ENCODE peak calls at places on chromosomes 11 and 22, in six cellular contexts. A is IMR-90, I is neuronal stem cell, Q is trophoblast cell, J is H9, K is H1. S is an unnamed sample.

GRCh38 chr11:46674463-46675287 is 25.7 kb downstream of the ARHGAP1 start:
- DNase-seq in J (peak; percentile 92), A (peak; percentile 18), K (peak; percentile 78), Q (peak; percentile 86), I (peak; percentile 8), S (no peak)

GRCh38 chr11:106447631-106448191 is 370.2 kb downstream of the AASDHPPT start:
- DNase-seq in K (no peak), I (no peak), J (no peak), Q (no peak), A (no peak), S (peak; percentile 23)

GRCh38 chr11:47843354-47844060 is 4.6 kb downstream of the NUP160 start:
- DNase-seq in K (no peak), Q (no peak), J (no peak), I (no peak), A (peak; percentile 7), S (no peak)

GRCh38 chr11:130278151-130278550 is 36.6 kb downstream of the ZBTB44 start:
- DNase-seq in I (no peak), Q (no peak), A (no peak), J (no peak), K (no peak), S (no peak)

GRCh38 chr11:66291706-66292542 is at the start of gene TMEM151A:
- DNase-seq in I (no peak), K (peak; percentile 63), J (no peak), A (no peak), Q (no peak), S (no peak)

GRCh38 chr11:128343134-128343514 is 244.2 kb downstream of the ETS1 start:
- DNase-seq in K (no peak), Q (no peak), J (no peak), I (no peak), A (no peak), S (no peak)

GRCh38 chr11:60753309-60753708 is 3.4 kb upstream of the MS4A15 start:
- DNase-seq in A (no peak), J (no peak), Q (no peak), I (no peak), K (no peak), S (no peak)

GRCh38 chr11:3221408-3222002 is 2.9 kb upstream of the MRGPRG start:
- DNase-seq in I (no peak), Q (no peak), A (no peak), J (peak; percentile 29), K (no peak), S (no peak)

GRCh38 chr11:75155570-75156422 is 4.9 kb downstream of the SLCO2B1 start:
- DNase-seq in A (no peak), I (no peak), J (no peak), K (no peak), Q (peak; percentile 73), S (peak; percentile 10)

GRCh38 chr11:126359431-126360048 is 4.1 kb downstream of the ST3GAL4 start:
- DNase-seq in K (no peak), Q (no peak), J (no peak), A (peak; percentile 37), I (no peak), S (no peak)

GRCh38 chr11:46895821-46896220 is 22.5 kb downstream of the LRP4 start:
- DNase-seq in Q (no peak), A (no peak), J (no peak), K (no peak), I (no peak), S (no peak)

GRCh38 chr11:2779981-2780849 is 80.4 kb upstream of the KCNQ1OT1 start:
- DNase-seq in Q (no peak), K (peak; percentile 42), I (no peak), A (no peak), J (peak; percentile 28), S (no peak)

GRCh38 chr11:120789391-120789790 is 234.5 kb upstream of the TBCEL start:
- DNase-seq in K (no peak), A (no peak), I (no peak), Q (no peak), J (no peak), S (no peak)

GRCh38 chr11:75349540-75350116 is 1.8 kb downstream of the ARRB1 start:
- DNase-seq in I (peak; percentile 52), A (no peak), J (peak; percentile 34), K (no peak), Q (no peak), S (peak; percentile 46)

GRCh38 chr22:36546092-36546804 is 17.3 kb upstream of the EIF3D start:
- DNase-seq in Q (peak; percentile 51), I (peak; percentile 63), A (peak; percentile 62), K (peak; percentile 65), J (peak; percentile 84), S (peak; percentile 75)

GRCh38 chr11:125393331-125393730 is 102.7 kb downstream of the FEZ1 start:
- DNase-seq in K (no peak), J (no peak), A (no peak), I (no peak), Q (no peak), S (no peak)

GRCh38 chr22:48761546-48761945 is 1066.1 kb downstream of the BRD1 start:
- DNase-seq in Q (no peak), A (no peak), K (no peak), J (peak; percentile 10), I (no peak), S (no peak)

GRCh38 chr22:32850591-32851517 is 49.3 kb downstream of the TIMP3 start:
- DNase-seq in K (no peak), Q (peak; percentile 78), A (no peak), J (no peak), I (no peak), S (peak; percentile 32)

GRCh38 chr11:93054881-93055280 is 85.4 kb downstream of the MTNR1B start:
- DNase-seq in K (no peak), I (no peak), A (peak; percentile 99), Q (peak; percentile 72), J (no peak), S (peak; percentile 93)

GRCh38 chr22:38080847-38081635 is 2.9 kb downstream of the SLC16A8 start:
- DNase-seq in J (peak; percentile 76), Q (peak; percentile 47), A (peak; percentile 14), K (peak; percentile 75), I (no peak), S (peak; percentile 39)

DNA sequence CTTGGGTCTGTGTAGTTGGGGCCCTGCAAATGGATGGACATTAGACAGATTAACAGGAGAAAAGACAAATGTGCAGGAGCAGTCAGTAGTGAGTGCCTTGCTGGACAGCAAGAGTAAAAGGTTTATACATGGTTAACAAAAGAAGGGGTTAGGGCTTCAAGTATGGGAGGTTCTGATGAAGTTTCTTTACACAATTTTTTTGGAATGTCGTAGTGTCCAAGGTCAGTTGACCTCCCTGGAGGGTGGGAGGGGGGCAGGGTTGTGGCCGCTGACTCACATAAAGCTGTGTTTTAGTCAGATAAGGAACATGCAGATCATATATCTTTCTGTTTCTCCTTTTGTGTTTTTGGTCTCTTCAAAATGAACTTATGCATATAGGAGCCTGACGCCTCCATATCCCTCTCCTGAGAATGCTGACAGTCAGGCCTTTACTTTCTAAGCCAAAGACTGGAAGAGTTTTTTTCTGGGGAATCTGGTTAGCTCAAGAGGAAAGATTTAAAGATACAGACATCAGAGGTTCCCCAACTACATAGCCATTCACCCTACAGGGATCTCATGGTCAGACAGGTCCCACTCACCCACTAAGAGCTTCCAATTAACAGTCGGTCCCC is 134.3 kb downstream of the NECTIN1 start:
- DNase-seq in A (peak; percentile 87), J (no peak), I (no peak), K (no peak), Q (no peak), S (peak; percentile 78)
- H4K91ac ChIP-seq in A (peak overlapping the region; percentile 78), J (no peak overlapping the region), I (no peak overlapping the region), K (no peak overlapping the region), Q (no peak overlapping the region), S (no peak overlapping the region)

DNA sequence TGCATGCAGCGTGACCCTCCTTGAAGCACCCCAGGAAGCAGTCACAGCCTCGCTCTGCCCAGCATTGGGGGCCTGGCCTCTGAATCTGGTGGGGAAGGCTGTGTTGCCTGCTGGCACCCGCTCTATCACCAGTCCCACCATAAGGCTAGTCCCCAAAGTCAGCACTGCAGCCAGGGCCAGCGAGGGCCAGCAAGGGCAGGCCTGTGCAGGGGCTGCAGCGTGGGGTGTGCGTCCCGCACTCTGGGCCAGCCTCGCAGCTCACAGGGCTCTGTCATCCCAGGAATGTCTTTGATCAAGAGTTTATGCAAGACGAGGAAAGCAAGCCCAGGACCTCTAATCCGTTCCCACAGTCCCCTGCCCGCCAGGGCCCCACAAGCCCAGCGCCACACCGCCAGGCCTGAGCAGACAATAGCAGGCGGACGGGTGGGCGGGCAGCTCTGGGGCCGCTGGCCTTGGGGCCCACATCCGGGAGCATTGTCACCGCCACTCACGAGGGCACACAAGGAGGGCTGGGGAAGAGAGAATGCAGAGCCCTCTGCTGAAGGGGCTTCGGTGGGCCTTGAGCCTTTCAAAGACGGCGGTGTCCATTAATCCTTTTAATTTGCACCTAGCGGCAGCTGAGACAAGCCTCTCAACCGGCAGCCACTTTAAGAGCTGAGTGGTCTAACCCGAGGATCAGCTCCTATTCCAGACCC is 17.1 kb downstream of the LTO1 start:
- DNase-seq in A (peak; percentile 33), J (peak; percentile 88), I (peak; percentile 90), Q (no peak), K (peak; percentile 69), S (peak; percentile 48)
- H3K23ac ChIP-seq in A (no peak overlapping the region), J (no peak overlapping the region), I (no peak overlapping the region), Q (no peak overlapping the region), K (no peak overlapping the region), S (no peak overlapping the region)

DNA sequence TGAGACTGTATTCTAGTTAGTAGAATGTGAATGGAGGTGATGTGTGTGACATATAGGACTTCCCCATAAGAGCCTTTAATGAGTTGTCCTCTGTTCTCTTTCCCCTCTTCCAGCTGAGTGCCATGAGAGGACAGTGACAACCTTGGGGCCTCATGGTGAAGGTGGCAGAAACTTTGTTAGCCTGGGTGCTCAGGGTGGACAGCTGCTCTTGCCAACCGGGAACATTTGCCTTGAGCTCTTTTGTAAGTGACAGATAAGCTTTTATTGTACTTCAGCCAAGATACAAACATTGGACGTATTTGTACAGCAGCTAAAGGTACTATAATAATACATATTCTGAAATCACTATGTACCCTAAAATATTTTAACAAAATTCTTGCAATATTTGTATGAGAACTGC is 33.0 kb upstream of the PLET1 start:
- DNase-seq in Q (no peak), I (no peak), K (no peak), A (no peak), J (no peak), S (no peak)
- H2AFZ ChIP-seq in Q (no peak overlapping the region), I (no peak overlapping the region), K (no peak overlapping the region), A (peak overlapping the region; percentile 85), J (no peak overlapping the region), S (no peak overlapping the region)

DNA sequence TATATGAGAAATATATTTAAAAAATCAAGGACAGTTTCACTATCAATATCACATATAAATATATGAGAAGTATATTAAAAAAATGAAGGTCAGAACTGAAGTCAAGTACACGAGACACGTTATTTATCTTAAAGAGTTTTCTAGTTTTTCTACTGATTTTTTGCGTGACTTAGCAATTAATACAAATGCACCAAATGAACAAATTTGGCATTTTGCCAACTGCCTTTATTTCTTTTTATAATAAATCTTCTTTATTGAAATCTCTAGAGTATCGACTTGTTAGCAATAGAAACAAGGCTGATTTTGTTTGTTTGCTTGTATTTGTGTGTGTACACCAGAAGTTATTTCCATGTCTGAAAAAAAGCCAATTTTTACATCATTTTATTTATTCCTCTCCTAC is 1684.7 kb upstream of the RAG2 start:
- DNase-seq in A (no peak), I (no peak), Q (no peak), J (no peak), K (no peak), S (no peak)
- H4K91ac ChIP-seq in A (no peak overlapping the region), I (no peak overlapping the region), Q (no peak overlapping the region), J (no peak overlapping the region), K (no peak overlapping the region), S (no peak overlapping the region)

S was measured in mesenchymal stem cell.